ENCODE peak calls at places on chromosomes 1 and 21, in nine cellular contexts. L, Q, V, N, X, I, G, D and J are unnamed samples.
A peak's percentile ranks its signal among the peaks of the same experiment; 100 is the strongest.

GRCh38 chr1:200668514-200669313 is 993 bp downstream of the DDX59 start:
- DNase-seq in L (no peak), Q (no peak), V (no peak), N (no peak), X (peak; percentile 20), I (no peak), G (no peak), D (no peak), J (no peak)

GRCh38 chr1:18100493-18101063 is 7.0 kb upstream of the IGSF21 start:
- DNase-seq in L (peak; percentile 48), Q (peak; percentile 72), V (peak; percentile 19), N (no peak), X (peak; percentile 75), I (peak; percentile 5), G (peak; percentile 62), D (no peak), J (peak; percentile 18)

GRCh38 chr21:34705032-34705431 is 36.2 kb downstream of the CLIC6 start:
- DNase-seq in L (no peak), Q (no peak), V (no peak), N (no peak), X (no peak), I (no peak), G (no peak), D (peak; percentile 71), J (no peak)

GRCh38 chr1:15950302-15950701 is 25.6 kb downstream of the ZBTB17 start:
- DNase-seq in L (no peak), Q (no peak), V (no peak), N (no peak), X (no peak), I (no peak), G (no peak), D (no peak), J (no peak)

GRCh38 chr1:196774195-196774594 is 445 bp upstream of the CFHR3 start:
- DNase-seq in L (no peak), Q (no peak), V (no peak), N (no peak), X (no peak), I (no peak), G (no peak), D (no peak), J (no peak)

GRCh38 chr1:184329962-184330868 is 56.6 kb upstream of the C1orf21 start:
- DNase-seq in L (peak; percentile 60), Q (no peak), V (no peak), N (no peak), X (peak; percentile 10), I (no peak), G (no peak), D (no peak), J (no peak)

GRCh38 chr1:54249798-54250497 is 50.0 kb downstream of the MRPL37 start:
- DNase-seq in L (no peak), Q (no peak), V (no peak), N (no peak), X (peak; percentile 66), I (no peak), G (peak; percentile 91), D (peak; percentile 57), J (no peak)

GRCh38 chr1:20625176-20626097 is 7.8 kb upstream of the PINK1 start:
- DNase-seq in L (no peak), Q (no peak), V (no peak), N (no peak), X (no peak), I (no peak), G (no peak), D (no peak), J (no peak)

GRCh38 chr1:1069061-1069710 is 4.9 kb downstream of the RNF223 start:
- DNase-seq in L (peak; percentile 38), Q (no peak), V (peak; percentile 62), N (peak; percentile 82), X (peak; percentile 91), I (no peak), G (no peak), D (peak; percentile 94), J (no peak)

GRCh38 chr1:15178571-15179484 is 25.3 kb downstream of the TMEM51 start:
- DNase-seq in L (no peak), Q (no peak), V (peak; percentile 61), N (no peak), X (peak; percentile 60), I (peak; percentile 72), G (peak; percentile 79), D (no peak), J (peak; percentile 86)

GRCh38 chr1:161905269-161905884 is 118.3 kb downstream of the OLFML2B start:
- DNase-seq in L (no peak), Q (no peak), V (no peak), N (no peak), X (peak; percentile 42), I (no peak), G (peak; percentile 17), D (no peak), J (no peak)

GRCh38 chr1:161367684-161368398 is at the start of gene CFAP126:
- DNase-seq in L (peak; percentile 79), Q (peak; percentile 74), V (peak; percentile 68), N (peak; percentile 75), X (peak; percentile 81), I (no peak), G (peak; percentile 62), D (peak; percentile 78), J (no peak)

GRCh38 chr1:173868266-173869107 is at the start of gene ZBTB37:
- DNase-seq in L (peak; percentile 86), Q (peak; percentile 91), V (no peak), N (peak; percentile 96), X (peak; percentile 96), I (peak; percentile 27), G (no peak), D (peak; percentile 98), J (no peak)

GRCh38 chr1:108053291-108054023 is 88.5 kb upstream of the VAV3 start:
- DNase-seq in L (no peak), Q (peak; percentile 50), V (no peak), N (no peak), X (no peak), I (no peak), G (peak; percentile 24), D (no peak), J (no peak)

GRCh38 chr1:164767257-164768044 is 208.5 kb downstream of the PBX1 start:
- DNase-seq in L (no peak), Q (no peak), V (no peak), N (no peak), X (no peak), I (peak; percentile 82), G (peak; percentile 93), D (no peak), J (peak; percentile 86)

DNA sequence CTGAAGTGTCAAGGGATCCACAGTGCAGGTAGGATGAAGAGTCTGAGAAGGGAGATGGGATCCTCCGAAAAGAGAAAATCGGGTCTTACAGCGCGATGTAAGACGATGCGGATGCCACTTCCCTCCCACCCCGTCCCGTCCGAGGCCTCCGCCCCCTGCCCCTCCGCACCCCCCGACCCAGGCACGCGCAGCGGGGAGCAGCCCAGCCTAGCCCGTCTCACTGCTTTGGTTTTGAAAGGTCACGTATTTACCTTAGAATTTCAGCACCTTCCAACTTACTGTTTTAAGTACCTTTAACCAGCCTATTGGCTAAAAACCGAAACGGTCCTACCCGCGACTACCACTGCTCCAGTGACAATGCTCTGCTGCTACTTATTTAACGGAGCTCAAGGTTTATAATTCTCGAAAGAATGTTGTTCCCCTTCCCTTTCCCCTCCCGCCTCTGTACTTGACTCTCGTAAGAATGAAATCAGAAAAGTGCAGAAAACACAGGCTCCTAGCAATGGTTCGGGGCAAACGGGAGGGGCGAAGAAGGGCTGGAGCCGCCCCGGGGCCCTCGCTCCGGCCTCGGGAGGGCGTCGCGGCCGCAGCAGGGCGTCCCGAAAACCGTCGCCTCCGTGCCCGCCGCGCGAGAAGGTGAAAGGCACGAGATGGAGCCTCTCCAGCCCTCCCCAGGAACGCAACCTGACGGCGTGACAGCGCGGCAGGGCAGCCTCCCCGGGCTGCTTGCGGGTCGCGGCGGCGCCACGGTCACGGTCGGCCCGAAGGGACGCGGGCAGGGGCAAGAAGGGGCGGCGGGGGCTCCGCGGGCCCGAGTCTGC is 706 bp downstream of the TMEM50B start:
- DNase-seq in L (peak; percentile 7), Q (no peak), V (no peak), N (peak; percentile 69), X (peak; percentile 65), I (no peak), G (peak; percentile 31), D (peak; percentile 83), J (no peak)
- TF ChIP-seq CTCF in L (peak; percentile 23), Q (no peak), V (no peak), N (no peak), X (peak; percentile 8), I (no peak), G (peak; percentile 15), D (no peak), J (peak; percentile 10)

DNA sequence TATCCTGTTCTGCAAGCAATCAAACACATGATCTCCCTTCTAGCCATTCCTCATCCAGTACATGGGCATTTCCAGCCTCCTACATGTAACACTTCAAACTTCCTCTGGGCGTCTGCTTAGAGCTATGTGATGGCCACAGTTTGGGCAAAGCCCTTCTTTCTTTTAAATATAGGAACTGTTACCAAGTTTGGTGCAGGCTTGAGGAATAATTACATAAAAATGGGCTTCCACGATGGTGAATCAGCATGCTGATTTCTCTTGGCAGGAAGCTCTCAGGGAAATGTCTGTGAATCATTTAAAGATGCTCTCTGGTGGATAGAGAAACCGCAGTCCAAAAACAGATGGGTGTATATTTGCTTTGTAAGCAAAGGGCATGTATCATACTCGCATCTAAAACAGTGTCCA is 176.9 kb upstream of the FMN2 start:
- DNase-seq in L (no peak), Q (no peak), V (no peak), N (no peak), X (no peak), I (peak; percentile 70), G (peak; percentile 94), D (no peak), J (peak; percentile 6)
- TF ChIP-seq CTCF in L (no peak), Q (no peak), V (no peak), N (no peak), X (no peak), I (peak; percentile 28), G (peak; percentile 60), D (no peak), J (no peak)

GRCh38 chr1:222768592-222768991 is 31.6 kb downstream of the FAM177B start:
- DNase-seq in L (no peak), Q (no peak), V (no peak), N (no peak), X (no peak), I (no peak), G (no peak), D (no peak), J (no peak)

GRCh38 chr1:222769968-222770620 is 33.1 kb downstream of the FAM177B start:
- DNase-seq in L (no peak), Q (no peak), V (no peak), N (no peak), X (no peak), I (no peak), G (no peak), D (no peak), J (no peak)

GRCh38 chr1:222767152-222767571 is 30.2 kb downstream of the FAM177B start:
- DNase-seq in L (no peak), Q (no peak), V (no peak), N (no peak), X (no peak), I (no peak), G (no peak), D (no peak), J (no peak)

GRCh38 chr1:222769181-222769580 is 32.2 kb downstream of the FAM177B start:
- DNase-seq in L (no peak), Q (no peak), V (no peak), N (no peak), X (no peak), I (no peak), G (no peak), D (no peak), J (no peak)
- TF ChIP-seq CTCF in L (no peak), Q (no peak), V (no peak), N (no peak), X (no peak), I (no peak), G (no peak), D (no peak), J (no peak)

GRCh38 chr1:46772571-46772970 is 26.3 kb upstream of the CYP4B1 start:
- DNase-seq in L (no peak), Q (no peak), V (no peak), N (no peak), X (no peak), I (no peak), G (no peak), D (no peak), J (no peak)
- TF ChIP-seq CTCF in L (no peak), Q (no peak), V (no peak), N (no peak), X (no peak), I (no peak), G (no peak), D (no peak), J (no peak)